ENCODE peak calls at places on chromosome 22, in four cellular contexts. G is mucosa of descending colon; T is stimulated activated naive CD8-positive, alpha-beta T cell treated with anti-CD3 and anti-CD28 coated beads, Interleukin-15, amount 100 ng/mL, for 72 hours; K is cardiac fibroblast. Z is an unnamed sample.

GRCh38 chr22:24091551-24092420 is 80.7 kb downstream of the CABIN1 start:
- DNase-seq in G (no peak), T (no peak), K (no peak), Z (no peak)

GRCh38 chr22:35914357-35914664 is 114.3 kb downstream of the RBFOX2 start:
- DNase-seq in G (no peak), T (no peak), K (no peak), Z (no peak)

GRCh38 chr22:38203090-38203810 is 1.5 kb downstream of the MAFF start:
- DNase-seq in G (peak), T (peak), K (no peak), Z (no peak)

GRCh38 chr22:26047516-26047915 is 121.7 kb upstream of the SEZ6L start:
- DNase-seq in G (no peak), T (no peak), K (no peak), Z (no peak)

GRCh38 chr22:17647996-17648395 is 9.4 kb downstream of the BCL2L13 start:
- DNase-seq in G (no peak), T (no peak), K (peak), Z (no peak)

GRCh38 chr22:35425971-35426800 is 26.2 kb downstream of the MCM5 start:
- DNase-seq in G (no peak), T (no peak), K (no peak), Z (no peak)

GRCh38 chr22:32754413-32755041 is 47.0 kb upstream of the TIMP3 start:
- DNase-seq in G (no peak), T (no peak), K (peak), Z (no peak)

GRCh38 chr22:22825213-22825593 is 62.4 kb upstream of the IGLL5 start:
- DNase-seq in G (no peak), T (no peak), K (no peak), Z (no peak)

GRCh38 chr22:49230194-49230577 is 597.5 kb downstream of the BRD1 start:
- DNase-seq in G (no peak), T (no peak), K (no peak), Z (no peak)

GRCh38 chr22:31210830-31211503 is 1.1 kb upstream of the LIMK2 start:
- DNase-seq in G (no peak), T (peak), K (peak), Z (no peak)

GRCh38 chr22:39567135-39567946 is 3.2 kb upstream of the CACNA1I start:
- DNase-seq in G (no peak), T (peak), K (no peak), Z (no peak)

GRCh38 chr22:20519558-20519957 is 12.1 kb downstream of the MED15 start:
- DNase-seq in G (no peak), T (no peak), K (no peak), Z (no peak)

GRCh38 chr22:45503816-45504702 is 1.4 kb downstream of the FBLN1 start:
- DNase-seq in G (no peak), T (no peak), K (peak), Z (no peak)

GRCh38 chr22:28021998-28022660 is 103.1 kb upstream of the PITPNB start:
- DNase-seq in G (peak), T (no peak), K (no peak), Z (no peak)

GRCh38 chr22:42653992-42654391 is 4.8 kb upstream of the CYB5R3 start:
- DNase-seq in G (no peak), T (no peak), K (no peak), Z (no peak)

GRCh38 chr22:45994516-45995404 is 17.8 kb upstream of the WNT7B start:
- DNase-seq in G (peak), T (peak), K (peak), Z (peak)

GRCh38 chr22:41285441-41285819 is 557 bp downstream of the RANGAP1 start:
- DNase-seq in G (peak), T (peak), K (peak), Z (peak)

GRCh38 chr22:23179381-23180294 is 671 bp upstream of the BCR start:
- DNase-seq in G (peak), T (peak), K (no peak), Z (no peak)

GRCh38 chr22:37485714-37486223 is 415 bp downstream of the MFNG start:
- DNase-seq in G (peak), T (peak), K (no peak), Z (peak)

GRCh38 chr22:39970742-39971141 is 10.5 kb downstream of the TMA7B start:
- DNase-seq in G (no peak), T (no peak), K (no peak), Z (no peak)

GRCh38 chr22:48453171-48453570 is 1374.5 kb downstream of the BRD1 start:
- DNase-seq in G (no peak), T (no peak), K (no peak), Z (no peak)

GRCh38 chr22:47056361-47056760 is 293.9 kb downstream of the TBC1D22A start:
- DNase-seq in G (no peak), T (no peak), K (no peak), Z (no peak)

GRCh38 chr22:50272103-50272782 is 2.1 kb upstream of the MAPK11 start:
- DNase-seq in G (no peak), T (no peak), K (no peak), Z (no peak)

GRCh38 chr22:48594757-48595510 is 1232.7 kb downstream of the BRD1 start:
- DNase-seq in G (no peak), T (no peak), K (no peak), Z (no peak)

GRCh38 chr22:25485626-25486545 is 78.6 kb upstream of the GRK3 start:
- DNase-seq in G (no peak), T (peak), K (no peak), Z (no peak)

GRCh38 chr22:26610983-26611382 is 6.8 kb downstream of the CRYBB1 start:
- DNase-seq in G (no peak), T (no peak), K (no peak), Z (no peak)

GRCh38 chr22:40156001-40156516 is 21.7 kb upstream of the TNRC6B start:
- DNase-seq in G (peak), T (peak), K (peak), Z (no peak)